ENCODE peak calls at places on chromosomes 7 and 10, in five cellular contexts. M, S, P, A and G are unnamed samples. For H3K4me1, the result is how much of the 10 kb centered on the place peaks cover.

GRCh38 chr10:119006451-119007210 is 22.9 kb upstream of the NANOS1 start:
- DNase-seq in M (peak), S (peak), P (no peak), A (peak), G (no peak)

GRCh38 chr10:21499580-21499909 is 25.9 kb downstream of the SKIDA1 start:
- DNase-seq in M (no peak), S (no peak), P (no peak), A (no peak), G (no peak)

GRCh38 chr7:108372601-108373000 is 83.6 kb downstream of the NRCAM start:
- DNase-seq in M (peak), S (no peak), P (no peak), A (no peak), G (no peak)

GRCh38 chr7:158473946-158474345 is 113.7 kb downstream of the PTPRN2 start:
- DNase-seq in M (no peak), S (no peak), P (no peak), A (no peak), G (no peak)

GRCh38 chr10:105197960-105198359 is 556.9 kb downstream of the SORCS3 start:
- DNase-seq in M (no peak), S (no peak), P (no peak), A (no peak), G (no peak)

GRCh38 chr10:97336942-97337719 is 2.6 kb upstream of the FRAT2 start:
- DNase-seq in M (no peak), S (peak), P (peak), A (peak), G (no peak)

GRCh38 chr10:99976886-99977391 is 32.8 kb downstream of the DNMBP start:
- DNase-seq in M (peak), S (peak), P (no peak), A (no peak), G (no peak)

GRCh38 chr10:3786295-3786981 is 1.4 kb upstream of the KLF6 start:
- DNase-seq in M (peak), S (peak), P (peak), A (no peak), G (no peak)

DNA sequence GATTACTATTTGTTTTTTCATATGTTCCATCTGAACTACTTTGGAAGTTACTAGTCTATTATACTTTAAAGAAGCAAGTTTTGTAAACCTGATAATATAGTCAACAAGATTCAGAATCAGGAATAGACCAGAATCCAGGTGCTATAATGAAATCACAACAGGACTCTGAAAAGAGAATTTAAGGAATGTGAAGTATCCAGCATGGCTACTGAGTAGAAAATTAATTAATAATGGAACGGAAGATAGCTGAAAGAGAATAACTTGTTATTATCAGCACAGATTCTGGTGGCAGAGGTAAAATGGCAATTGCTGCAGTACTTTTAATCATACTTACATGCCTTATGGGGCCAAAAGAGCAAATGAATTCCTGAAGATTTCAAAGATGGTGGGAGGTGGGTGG is 43.1 kb upstream of the CHCHD3 start:
- DNase-seq in M (no peak), S (no peak), P (no peak), A (no peak), G (no peak)
- H3K4me1 ChIP-seq in M (under half), S (under half), P (under half), A (under half), G (under half)

GRCh38 chr7:363626-364025 is 73.7 kb downstream of the FOXL3 start:
- DNase-seq in M (no peak), S (no peak), P (no peak), A (no peak), G (peak)
- H3K4me1 ChIP-seq in M (under half), S (under half), P (under half), A (under half), G (under half)

GRCh38 chr10:101064415-101065030 is 2.7 kb downstream of the KAZALD1 start:
- DNase-seq in M (no peak), S (no peak), P (no peak), A (no peak), G (no peak)
- H3K4me1 ChIP-seq in M (under half), S (under half), P (under half), A (half or more), G (under half)

GRCh38 chr10:49559476-49559875 is 20.6 kb upstream of the ERCC6 start:
- DNase-seq in M (peak), S (no peak), P (no peak), A (no peak), G (no peak)

GRCh38 chr10:49558194-49558593 is 19.3 kb upstream of the ERCC6 start:
- DNase-seq in M (peak), S (no peak), P (no peak), A (no peak), G (no peak)

GRCh38 chr10:49560526-49560925 is 21.6 kb upstream of the ERCC6 start:
- DNase-seq in M (no peak), S (no peak), P (no peak), A (no peak), G (no peak)

GRCh38 chr10:49564461-49565009 is 25.6 kb upstream of the ERCC6 start:
- DNase-seq in M (no peak), S (no peak), P (no peak), A (no peak), G (no peak)

GRCh38 chr10:49562893-49563292 is 24.0 kb upstream of the ERCC6 start:
- DNase-seq in M (peak), S (no peak), P (no peak), A (no peak), G (no peak)
- H3K4me1 ChIP-seq in M (under half), S (under half), P (under half), A (under half), G (under half)

GRCh38 chr10:110446277-110446676 is 51.4 kb upstream of the DUSP5 start:
- DNase-seq in M (no peak), S (no peak), P (no peak), A (no peak), G (no peak)
- H3K4me1 ChIP-seq in M (under half), S (under half), P (under half), A (under half), G (under half)

GRCh38 chr10:31619410-31620095 is 300.5 kb downstream of the ZEB1 start:
- DNase-seq in M (no peak), S (no peak), P (no peak), A (no peak), G (no peak)

GRCh38 chr10:31620236-31621151 is 301.5 kb downstream of the ZEB1 start:
- DNase-seq in M (peak), S (no peak), P (peak), A (peak), G (peak)

GRCh38 chr10:31622993-31623392 is 304.0 kb downstream of the ZEB1 start:
- DNase-seq in M (peak), S (no peak), P (no peak), A (no peak), G (no peak)

GRCh38 chr10:31623466-31623865 is 304.4 kb downstream of the ZEB1 start:
- DNase-seq in M (peak), S (no peak), P (no peak), A (no peak), G (no peak)

DNA sequence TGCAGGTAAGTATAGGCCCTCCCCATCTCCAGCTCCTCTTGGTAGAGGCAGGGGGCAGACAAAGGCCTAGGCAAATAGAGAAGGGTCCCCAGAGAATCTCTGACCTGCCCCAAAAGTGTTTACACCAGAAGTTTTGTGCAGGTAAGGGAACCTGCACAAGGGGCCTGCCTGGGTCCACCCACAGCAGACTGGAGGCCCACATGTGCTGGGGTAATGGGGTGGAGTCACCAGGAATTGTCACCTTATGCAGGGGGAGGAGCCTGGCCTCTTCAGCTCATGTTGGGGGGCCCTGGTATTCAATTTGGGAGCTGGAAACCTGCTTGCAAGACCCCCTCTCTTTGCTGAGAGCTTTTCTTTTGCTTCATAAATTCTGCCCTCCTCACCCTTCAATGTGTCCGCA is 302.7 kb downstream of the ZEB1 start:
- DNase-seq in M (no peak), S (no peak), P (no peak), A (no peak), G (no peak)
- H3K4me1 ChIP-seq in M (under half), S (under half), P (under half), A (under half), G (under half)

GRCh38 chr10:126337241-126337640 is 51.0 kb downstream of the ADAM12 start:
- DNase-seq in M (no peak), S (no peak), P (no peak), A (no peak), G (no peak)

GRCh38 chr10:126331101-126331500 is 57.2 kb downstream of the ADAM12 start:
- DNase-seq in M (no peak), S (no peak), P (no peak), A (no peak), G (no peak)

GRCh38 chr10:126336786-126337185 is 51.5 kb downstream of the ADAM12 start:
- DNase-seq in M (no peak), S (no peak), P (no peak), A (no peak), G (no peak)

DNA sequence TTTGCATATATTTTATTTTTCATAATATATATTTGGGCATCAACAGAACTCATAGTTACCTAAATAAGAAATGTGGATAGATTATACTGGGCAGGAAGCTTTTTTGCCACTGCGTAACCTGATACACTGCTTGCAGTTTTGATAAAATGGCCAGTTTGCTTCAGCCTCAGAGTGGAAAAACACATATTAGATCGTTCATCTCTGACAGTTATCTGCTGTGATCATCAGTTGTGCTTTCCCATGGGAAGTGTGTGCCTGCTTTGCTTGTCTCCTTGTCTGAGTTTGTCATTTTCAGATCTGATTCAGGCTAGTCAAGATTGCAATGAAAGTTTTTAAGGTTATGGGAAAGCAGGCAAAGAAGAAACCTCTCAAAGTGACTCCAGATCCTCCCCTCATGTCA is 54.0 kb downstream of the ADAM12 start:
- DNase-seq in M (no peak), S (no peak), P (no peak), A (no peak), G (no peak)
- H3K4me1 ChIP-seq in M (under half), S (under half), P (under half), A (under half), G (under half)

DNA sequence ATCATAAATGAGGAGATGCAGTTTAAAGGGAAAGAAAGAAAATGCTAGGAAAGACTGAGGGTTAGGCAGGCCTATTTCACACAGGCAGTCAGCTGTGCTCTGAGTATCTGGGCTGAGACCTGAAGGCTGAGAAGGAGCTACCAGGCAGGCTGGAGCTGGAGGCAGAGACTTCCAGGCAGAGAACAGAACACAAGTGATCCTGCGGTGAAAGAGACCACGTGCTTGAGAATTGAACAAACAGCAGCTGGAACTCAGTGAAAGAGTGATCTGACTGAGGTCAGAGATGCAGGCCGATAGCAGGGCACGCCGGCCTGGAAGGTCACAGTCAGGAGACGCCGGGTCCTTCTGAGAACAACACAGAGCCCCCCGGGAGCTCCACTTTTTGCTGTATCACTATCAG is 147.8 kb downstream of the ADAM12 start:
- DNase-seq in M (no peak), S (peak), P (no peak), A (no peak), G (no peak)
- H3K4me1 ChIP-seq in M (under half), S (under half), P (under half), A (under half), G (under half)

DNA sequence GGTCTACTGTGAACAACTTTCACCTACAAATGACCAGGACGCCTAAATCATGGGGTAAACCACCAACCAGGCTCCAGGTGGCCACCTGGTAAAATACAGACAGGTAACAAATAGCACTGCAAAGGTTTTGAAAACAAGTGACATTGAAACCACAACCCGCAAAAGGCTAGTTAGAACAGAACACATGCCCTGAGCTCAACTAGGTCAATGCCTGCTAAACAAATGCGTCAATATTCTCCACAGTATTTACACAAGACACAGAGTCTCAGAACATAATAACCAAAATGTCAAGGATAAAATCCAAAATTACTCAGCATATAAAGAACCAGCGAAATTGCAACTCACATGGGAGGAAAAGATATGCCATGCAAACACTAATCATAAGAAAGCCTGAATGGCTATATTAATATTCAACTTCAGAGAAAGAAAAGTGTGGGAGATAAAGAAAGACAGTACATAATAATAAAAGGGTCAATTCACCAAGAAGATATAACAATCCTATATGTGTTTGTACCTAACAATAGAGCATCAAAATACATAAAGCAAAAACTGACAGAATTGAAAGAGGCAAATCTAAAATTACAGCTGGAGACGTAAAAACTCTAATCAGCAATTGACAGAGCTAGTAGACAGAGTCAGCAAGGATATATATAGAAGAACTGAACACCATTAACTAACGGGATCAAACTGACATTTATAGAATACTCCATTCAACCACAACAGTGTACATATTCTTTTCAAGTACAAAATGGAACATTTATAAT is 47.6 kb downstream of the SMURF1 start:
- DNase-seq in M (no peak), S (no peak), P (peak), A (no peak), G (no peak)
- H3K4me1 ChIP-seq in M (under half), S (under half), P (under half), A (under half), G (under half)

GRCh38 chr7:46695045-46695708 is 774.1 kb upstream of the IGFBP3 start:
- DNase-seq in M (no peak), S (peak), P (no peak), A (no peak), G (no peak)
- H3K4me1 ChIP-seq in M (under half), S (under half), P (under half), A (under half), G (under half)